ENCODE peak calls at places on chromosomes 12 and 14, in four cellular contexts. One of them, this sample, is unnamed.

GRCh38 chr12:65891987-65892481 is 67.8 kb downstream of the HMGA2 start:
- DNase-seq in HFFc6: peak
- DNase-seq in fibroblast of lung: peak
- DNase-seq in hepatocyte: peak
- DNase-seq in this sample: no peak

GRCh38 chr12:123034865-123035264 is 54.4 kb downstream of the ARL6IP4 start:
- DNase-seq in HFFc6: peak
- DNase-seq in fibroblast of lung: peak
- DNase-seq in hepatocyte: no peak
- DNase-seq in this sample: no peak

GRCh38 chr12:121637231-121637914 is 11.0 kb downstream of the ORAI1 start:
- DNase-seq in HFFc6: no peak
- DNase-seq in fibroblast of lung: no peak
- DNase-seq in hepatocyte: no peak
- DNase-seq in this sample: no peak

GRCh38 chr12:120713861-120714482 is 3.7 kb downstream of the UNC119B start:
- DNase-seq in HFFc6: peak
- DNase-seq in fibroblast of lung: peak
- DNase-seq in hepatocyte: peak
- DNase-seq in this sample: peak

GRCh38 chr12:76669981-76670380 is 93.9 kb upstream of the ZDHHC17 start:
- DNase-seq in HFFc6: no peak
- DNase-seq in fibroblast of lung: no peak
- DNase-seq in hepatocyte: no peak
- DNase-seq in this sample: no peak

GRCh38 chr12:42759622-42760273 is 170.2 kb upstream of the PRICKLE1 start:
- DNase-seq in HFFc6: no peak
- DNase-seq in fibroblast of lung: peak
- DNase-seq in hepatocyte: peak
- DNase-seq in this sample: no peak

GRCh38 chr14:75558440-75558839 is 20.0 kb upstream of the FLVCR2 start:
- DNase-seq in HFFc6: no peak
- DNase-seq in fibroblast of lung: no peak
- DNase-seq in hepatocyte: no peak
- DNase-seq in this sample: no peak

GRCh38 chr14:34098045-34098984 is 147.4 kb upstream of the EGLN3 start:
- DNase-seq in HFFc6: peak
- DNase-seq in fibroblast of lung: peak
- DNase-seq in hepatocyte: peak
- DNase-seq in this sample: peak

GRCh38 chr14:100531152-100531551 is 56.1 kb downstream of the BEGAIN start:
- DNase-seq in HFFc6: no peak
- DNase-seq in fibroblast of lung: no peak
- DNase-seq in hepatocyte: no peak
- DNase-seq in this sample: no peak

GRCh38 chr14:69088523-69089445 is 64.1 kb downstream of the DCAF5 start:
- DNase-seq in HFFc6: peak
- DNase-seq in fibroblast of lung: no peak
- DNase-seq in hepatocyte: peak
- DNase-seq in this sample: no peak

GRCh38 chr12:103596981-103597380 is 9.9 kb downstream of the STAB2 start:
- DNase-seq in HFFc6: no peak
- DNase-seq in fibroblast of lung: no peak
- DNase-seq in hepatocyte: no peak
- DNase-seq in this sample: no peak

GRCh38 chr12:98418357-98419075 is 96.9 kb upstream of the TMPO start:
- DNase-seq in HFFc6: peak
- DNase-seq in fibroblast of lung: peak
- DNase-seq in hepatocyte: peak
- DNase-seq in this sample: no peak

GRCh38 chr12:17992002-17992656 is 97.9 kb downstream of the RERGL start:
- DNase-seq in HFFc6: peak
- DNase-seq in fibroblast of lung: peak
- DNase-seq in hepatocyte: peak
- DNase-seq in this sample: peak

GRCh38 chr12:43402431-43402830 is 149.6 kb downstream of the ADAMTS20 start:
- DNase-seq in HFFc6: no peak
- DNase-seq in fibroblast of lung: no peak
- DNase-seq in hepatocyte: no peak
- DNase-seq in this sample: no peak

GRCh38 chr12:125744201-125744600 is 679.0 kb downstream of the AACS start:
- DNase-seq in HFFc6: no peak
- DNase-seq in fibroblast of lung: no peak
- DNase-seq in hepatocyte: no peak
- DNase-seq in this sample: no peak

GRCh38 chr12:53251477-53252348 is 16.4 kb upstream of the ESPL1 start:
- DNase-seq in HFFc6: peak
- DNase-seq in fibroblast of lung: peak
- DNase-seq in hepatocyte: peak
- DNase-seq in this sample: peak
- TF ChIP-seq CTCF in HFFc6: peak
- TF ChIP-seq CTCF in fibroblast of lung: peak
- TF ChIP-seq CTCF in hepatocyte: peak
- TF ChIP-seq CTCF in this sample: peak

DNA sequence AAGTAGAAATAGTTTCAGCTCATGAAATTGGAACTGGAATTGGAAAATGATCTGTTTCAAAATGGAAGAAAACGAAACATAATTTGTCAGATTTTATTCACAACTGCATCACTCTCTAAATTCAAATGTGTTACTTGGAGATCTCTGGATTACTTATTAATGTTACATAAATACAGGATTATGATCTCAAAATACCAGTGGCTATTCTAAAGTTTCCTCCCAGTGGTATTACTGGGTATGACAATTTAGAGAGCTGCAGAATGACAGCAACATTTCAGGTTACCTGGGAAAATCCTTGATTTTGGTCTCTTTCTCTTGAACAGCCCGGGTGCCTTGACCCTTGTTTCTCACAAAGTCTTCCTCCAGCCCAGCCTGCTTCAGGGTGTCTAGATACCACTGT is 14.2 kb downstream of the FAM161B start:
- DNase-seq in HFFc6: no peak
- DNase-seq in fibroblast of lung: peak
- DNase-seq in hepatocyte: no peak
- DNase-seq in this sample: no peak
- TF ChIP-seq CTCF in HFFc6: peak
- TF ChIP-seq CTCF in fibroblast of lung: peak
- TF ChIP-seq CTCF in hepatocyte: no peak
- TF ChIP-seq CTCF in this sample: peak

DNA sequence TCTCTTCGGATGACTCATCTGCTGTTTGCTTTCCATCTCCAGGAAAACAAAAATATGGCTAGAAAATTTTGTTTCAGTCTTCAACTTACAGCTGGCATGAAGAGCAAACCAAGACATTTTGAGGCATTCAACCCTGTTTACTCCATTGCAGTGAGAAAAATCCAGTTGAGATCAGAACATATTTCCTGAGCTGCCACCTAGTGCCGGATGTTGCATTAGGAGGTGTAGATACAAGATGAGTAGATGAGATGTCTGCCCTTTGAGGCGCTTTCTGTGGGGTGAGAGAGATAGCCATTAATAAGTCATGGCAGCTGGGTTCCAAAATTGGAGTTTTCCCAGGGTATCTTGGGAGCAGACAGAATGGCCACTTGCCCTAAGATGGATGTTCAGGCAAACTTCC is 171.1 kb downstream of the PRKCH start:
- DNase-seq in HFFc6: no peak
- DNase-seq in fibroblast of lung: no peak
- DNase-seq in hepatocyte: no peak
- DNase-seq in this sample: no peak
- TF ChIP-seq CTCF in HFFc6: no peak
- TF ChIP-seq CTCF in fibroblast of lung: no peak
- TF ChIP-seq CTCF in hepatocyte: no peak
- TF ChIP-seq CTCF in this sample: no peak

DNA sequence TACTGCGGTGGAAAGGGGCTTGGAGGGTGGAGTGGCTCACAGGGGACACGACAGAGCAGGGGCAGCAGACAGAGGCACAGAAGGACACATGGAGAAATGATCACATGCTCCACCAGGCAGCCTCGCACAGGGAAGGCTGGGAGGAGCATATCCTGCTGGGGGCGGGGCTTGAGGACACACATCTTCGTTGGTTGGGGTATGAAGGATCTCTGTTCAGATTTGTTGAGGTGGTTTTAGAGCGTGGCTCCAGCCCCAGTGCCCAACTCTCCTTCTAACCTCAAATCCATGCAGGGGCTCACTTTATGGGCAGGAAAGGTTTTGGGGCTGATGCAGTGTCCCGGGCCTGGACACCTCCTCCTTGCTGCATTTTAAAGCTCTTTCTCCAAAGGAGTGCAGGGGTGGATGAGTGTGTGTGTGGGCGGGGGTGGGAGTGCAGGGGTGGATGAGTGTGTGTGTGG is 741 bp upstream of the P3H3 start:
- DNase-seq in HFFc6: peak
- DNase-seq in fibroblast of lung: peak
- DNase-seq in hepatocyte: peak
- DNase-seq in this sample: peak
- TF ChIP-seq CTCF in HFFc6: no peak
- TF ChIP-seq CTCF in fibroblast of lung: no peak
- TF ChIP-seq CTCF in hepatocyte: no peak
- TF ChIP-seq CTCF in this sample: no peak

DNA sequence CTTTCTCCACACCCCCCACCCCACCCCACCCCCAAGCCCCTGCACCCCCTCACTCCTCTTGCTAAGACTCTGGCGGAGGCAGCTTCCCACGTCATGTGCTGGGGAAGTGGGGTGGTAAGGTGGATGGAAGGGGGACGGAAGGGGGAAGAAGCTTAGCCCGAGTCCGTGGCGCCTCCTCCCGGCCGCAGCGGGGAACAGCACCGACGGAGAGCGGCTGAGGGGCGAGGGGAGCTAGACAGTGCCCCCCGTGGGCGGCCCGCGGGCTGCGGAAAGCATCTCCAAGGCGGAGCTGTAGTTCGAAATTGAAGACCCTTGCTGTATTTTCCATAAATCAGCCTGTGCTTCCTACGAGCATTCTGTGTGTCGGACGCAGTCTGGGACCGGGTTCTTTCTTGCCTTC is 608 bp upstream of the GRIN2B start:
- DNase-seq in HFFc6: no peak
- DNase-seq in fibroblast of lung: no peak
- DNase-seq in hepatocyte: peak
- DNase-seq in this sample: peak
- TF ChIP-seq CTCF in HFFc6: peak
- TF ChIP-seq CTCF in fibroblast of lung: peak
- TF ChIP-seq CTCF in hepatocyte: peak
- TF ChIP-seq CTCF in this sample: peak

GRCh38 chr12:25583545-25583944 is 30.5 kb upstream of the LMNTD1 start:
- DNase-seq in HFFc6: no peak
- DNase-seq in fibroblast of lung: peak
- DNase-seq in hepatocyte: peak
- DNase-seq in this sample: no peak
- TF ChIP-seq CTCF in HFFc6: no peak
- TF ChIP-seq CTCF in fibroblast of lung: peak
- TF ChIP-seq CTCF in hepatocyte: peak
- TF ChIP-seq CTCF in this sample: no peak

GRCh38 chr12:31499567-31499966 is 91.4 kb downstream of the DENND5B start:
- DNase-seq in HFFc6: no peak
- DNase-seq in fibroblast of lung: no peak
- DNase-seq in hepatocyte: no peak
- DNase-seq in this sample: no peak
- TF ChIP-seq CTCF in HFFc6: no peak
- TF ChIP-seq CTCF in fibroblast of lung: no peak
- TF ChIP-seq CTCF in hepatocyte: no peak
- TF ChIP-seq CTCF in this sample: no peak

GRCh38 chr12:102879-103168 is 36.3 kb downstream of the IQSEC3 start:
- DNase-seq in HFFc6: no peak
- DNase-seq in fibroblast of lung: no peak
- DNase-seq in hepatocyte: no peak
- DNase-seq in this sample: no peak

GRCh38 chr12:99605-100004 is 33.0 kb downstream of the IQSEC3 start:
- DNase-seq in HFFc6: no peak
- DNase-seq in fibroblast of lung: peak
- DNase-seq in hepatocyte: peak
- DNase-seq in this sample: no peak

GRCh38 chr12:103169-103981 is 36.8 kb downstream of the IQSEC3 start:
- DNase-seq in HFFc6: no peak
- DNase-seq in fibroblast of lung: no peak
- DNase-seq in hepatocyte: no peak
- DNase-seq in this sample: no peak

GRCh38 chr12:101969-102878 is 35.7 kb downstream of the IQSEC3 start:
- DNase-seq in HFFc6: no peak
- DNase-seq in fibroblast of lung: no peak
- DNase-seq in hepatocyte: no peak
- DNase-seq in this sample: no peak

GRCh38 chr12:98997-99396 is 32.4 kb downstream of the IQSEC3 start:
- DNase-seq in HFFc6: no peak
- DNase-seq in fibroblast of lung: no peak
- DNase-seq in hepatocyte: peak
- DNase-seq in this sample: no peak
- TF ChIP-seq CTCF in HFFc6: no peak
- TF ChIP-seq CTCF in fibroblast of lung: no peak
- TF ChIP-seq CTCF in hepatocyte: no peak
- TF ChIP-seq CTCF in this sample: no peak

GRCh38 chr12:53097564-53098353 is at the start of gene IGFBP6:
- DNase-seq in HFFc6: peak
- DNase-seq in fibroblast of lung: peak
- DNase-seq in hepatocyte: peak
- DNase-seq in this sample: peak
- TF ChIP-seq CTCF in HFFc6: peak
- TF ChIP-seq CTCF in fibroblast of lung: no peak
- TF ChIP-seq CTCF in hepatocyte: no peak
- TF ChIP-seq CTCF in this sample: peak

This sample was measured in neural crest cell.